ENCODE peak calls at places on chromosomes 11 and 22, in eight cellular contexts. One of them, this sample, is unnamed.

GRCh38 chr11:69820441-69820840 is 1.2 kb upstream of the FGF3 start:
- DNase-seq in A549: no peak
- DNase-seq in kidney: peak; percentile 32
- DNase-seq in ovary: no peak
- DNase-seq in PC-9: no peak
- DNase-seq in thoracic aorta: no peak
- DNase-seq in IMR-90: no peak
- DNase-seq in spleen: no peak
- DNase-seq in this sample: no peak

GRCh38 chr11:120877746-120878365 is 146.0 kb upstream of the TBCEL start:
- DNase-seq in IMR-90: no peak
- DNase-seq in PC-9: no peak
- DNase-seq in kidney: no peak
- DNase-seq in spleen: no peak
- DNase-seq in ovary: no peak
- DNase-seq in thoracic aorta: no peak
- DNase-seq in A549: no peak
- DNase-seq in this sample: no peak

GRCh38 chr11:2525941-2526807 is 81.4 kb downstream of the KCNQ1 start:
- DNase-seq in PC-9: no peak
- DNase-seq in IMR-90: no peak
- DNase-seq in spleen: peak; percentile 66
- DNase-seq in A549: no peak
- DNase-seq in thoracic aorta: peak; percentile 1
- DNase-seq in kidney: peak; percentile 65
- DNase-seq in ovary: peak; percentile 7
- DNase-seq in this sample: peak; percentile 46

GRCh38 chr11:1303196-1303821 is 6.1 kb downstream of the TOLLIP start:
- DNase-seq in PC-9: peak; percentile 80
- DNase-seq in IMR-90: no peak
- DNase-seq in spleen: peak; percentile 85
- DNase-seq in ovary: peak; percentile 6
- DNase-seq in kidney: peak; percentile 80
- DNase-seq in A549: peak; percentile 66
- DNase-seq in thoracic aorta: no peak
- DNase-seq in this sample: peak; percentile 80

GRCh38 chr11:97743205-97743742 is 1277.5 kb upstream of the CNTN5 start:
- DNase-seq in thoracic aorta: no peak
- DNase-seq in A549: peak; percentile 1
- DNase-seq in spleen: no peak
- DNase-seq in kidney: no peak
- DNase-seq in IMR-90: peak; percentile 29
- DNase-seq in PC-9: no peak
- DNase-seq in ovary: no peak
- DNase-seq in this sample: no peak

GRCh38 chr11:18392434-18393321 is 1.7 kb upstream of the LDHA start:
- DNase-seq in ovary: no peak
- DNase-seq in thoracic aorta: no peak
- DNase-seq in PC-9: no peak
- DNase-seq in kidney: no peak
- DNase-seq in IMR-90: no peak
- DNase-seq in spleen: peak; percentile 78
- DNase-seq in A549: no peak
- DNase-seq in this sample: no peak

GRCh38 chr22:23401111-23401909 is 178.8 kb downstream of the IGLL1 start:
- DNase-seq in PC-9: peak; percentile 37
- DNase-seq in kidney: peak; percentile 79
- DNase-seq in spleen: no peak
- DNase-seq in A549: no peak
- DNase-seq in IMR-90: peak; percentile 75
- DNase-seq in thoracic aorta: no peak
- DNase-seq in ovary: peak; percentile 46
- DNase-seq in this sample: peak; percentile 41

GRCh38 chr11:103420593-103420992 is 311.4 kb downstream of the DYNC2H1 start:
- DNase-seq in A549: no peak
- DNase-seq in kidney: no peak
- DNase-seq in PC-9: no peak
- DNase-seq in thoracic aorta: no peak
- DNase-seq in ovary: no peak
- DNase-seq in IMR-90: peak; percentile 81
- DNase-seq in spleen: no peak
- DNase-seq in this sample: no peak

GRCh38 chr11:110463153-110463552 is 33.4 kb downstream of the FDX1 start:
- DNase-seq in spleen: peak; percentile 83
- DNase-seq in thoracic aorta: no peak
- DNase-seq in IMR-90: peak; percentile 66
- DNase-seq in PC-9: peak; percentile 12
- DNase-seq in ovary: no peak
- DNase-seq in kidney: no peak
- DNase-seq in A549: peak; percentile 41
- DNase-seq in this sample: peak; percentile 42

GRCh38 chr11:134266841-134267251 is 9.3 kb upstream of the GLB1L3 start:
- DNase-seq in spleen: no peak
- DNase-seq in IMR-90: peak; percentile 72
- DNase-seq in ovary: no peak
- DNase-seq in kidney: no peak
- DNase-seq in thoracic aorta: no peak
- DNase-seq in PC-9: peak; percentile 22
- DNase-seq in A549: no peak
- DNase-seq in this sample: no peak

GRCh38 chr11:72669527-72669926 is 4.7 kb downstream of the PDE2A start:
- DNase-seq in IMR-90: no peak
- DNase-seq in A549: no peak
- DNase-seq in ovary: no peak
- DNase-seq in spleen: no peak
- DNase-seq in thoracic aorta: no peak
- DNase-seq in kidney: no peak
- DNase-seq in PC-9: no peak
- DNase-seq in this sample: no peak

GRCh38 chr11:100851584-100852152 is 164.6 kb downstream of the ARHGAP42 start:
- DNase-seq in kidney: no peak
- DNase-seq in thoracic aorta: no peak
- DNase-seq in IMR-90: no peak
- DNase-seq in PC-9: no peak
- DNase-seq in ovary: no peak
- DNase-seq in A549: no peak
- DNase-seq in spleen: no peak
- DNase-seq in this sample: no peak

DNA sequence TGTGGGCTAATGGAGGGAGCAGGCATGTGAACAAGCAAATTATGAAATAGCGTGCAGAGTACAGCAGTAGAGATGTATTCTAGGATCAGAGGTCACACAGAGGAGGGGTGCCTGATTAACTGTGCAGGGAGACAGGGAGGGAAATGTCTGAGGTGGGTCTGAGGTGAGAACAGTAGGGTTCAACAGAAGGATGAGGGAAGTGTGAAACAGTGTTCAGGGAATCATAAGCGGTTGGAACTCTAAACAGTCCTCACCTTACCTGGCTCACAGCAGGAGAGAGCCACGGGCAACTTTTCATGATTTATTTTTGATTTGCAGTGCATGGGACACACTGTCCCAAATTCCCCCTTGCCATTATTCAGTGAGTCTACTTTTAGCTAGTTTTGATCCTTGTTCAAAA is 90.5 kb downstream of the PIWIL4 start:
- DNase-seq in PC-9: no peak
- DNase-seq in IMR-90: no peak
- DNase-seq in ovary: no peak
- DNase-seq in thoracic aorta: no peak
- DNase-seq in kidney: no peak
- DNase-seq in A549: no peak
- DNase-seq in spleen: no peak
- DNase-seq in this sample: no peak
- H3K4me1 ChIP-seq in PC-9: peaks cover 11% of the 10 kb centered on the region
- H3K4me1 ChIP-seq in IMR-90: peaks cover 1% of the 10 kb centered on the region
- H3K4me1 ChIP-seq in ovary: no peaks in the 10 kb centered on the region
- H3K4me1 ChIP-seq in thoracic aorta: no peaks in the 10 kb centered on the region
- H3K4me1 ChIP-seq in kidney: peaks cover 4% of the 10 kb centered on the region
- H3K4me1 ChIP-seq in A549: no peaks in the 10 kb centered on the region
- H3K4me1 ChIP-seq in spleen: no peaks in the 10 kb centered on the region
- H3K4me1 ChIP-seq in this sample: no peaks in the 10 kb centered on the region

GRCh38 chr11:57648791-57649735 is 649 bp downstream of the YPEL4 start:
- DNase-seq in thoracic aorta: no peak
- DNase-seq in IMR-90: no peak
- DNase-seq in PC-9: no peak
- DNase-seq in kidney: peak; percentile 70
- DNase-seq in spleen: no peak
- DNase-seq in ovary: no peak
- DNase-seq in A549: no peak
- DNase-seq in this sample: no peak
- H3K4me3 ChIP-seq in thoracic aorta: peak overlapping the region; percentile 58
- H3K4me3 ChIP-seq in IMR-90: peak overlapping the region; percentile 67
- H3K4me3 ChIP-seq in PC-9: no peak overlapping the region
- H3K4me3 ChIP-seq in kidney: no peak overlapping the region
- H3K4me3 ChIP-seq in spleen: peak overlapping the region; percentile 65
- H3K4me3 ChIP-seq in ovary: peak overlapping the region; percentile 47
- H3K4me3 ChIP-seq in A549: peak overlapping the region; percentile 35
- H3K4me3 ChIP-seq in this sample: no peak overlapping the region

GRCh38 chr11:76797341-76798201 is 14.4 kb downstream of the TSKU start:
- DNase-seq in IMR-90: no peak
- DNase-seq in PC-9: no peak
- DNase-seq in spleen: peak; percentile 62
- DNase-seq in thoracic aorta: no peak
- DNase-seq in kidney: no peak
- DNase-seq in ovary: no peak
- DNase-seq in A549: no peak
- DNase-seq in this sample: no peak
- H3K4me1 ChIP-seq in IMR-90: peaks cover 17% of the 10 kb centered on the region
- H3K4me1 ChIP-seq in PC-9: peaks cover 42% of the 10 kb centered on the region
- H3K4me1 ChIP-seq in spleen: peaks cover 32% of the 10 kb centered on the region
- H3K4me1 ChIP-seq in thoracic aorta: peaks cover 8% of the 10 kb centered on the region
- H3K4me1 ChIP-seq in kidney: peaks cover 35% of the 10 kb centered on the region
- H3K4me1 ChIP-seq in ovary: peaks cover 5% of the 10 kb centered on the region
- H3K4me1 ChIP-seq in A549: peaks cover 100% of the 10 kb centered on the region
- H3K4me1 ChIP-seq in this sample: peaks cover 76% of the 10 kb centered on the region

GRCh38 chr11:111652184-111652583 is 49.9 kb downstream of the SIK2 start:
- DNase-seq in thoracic aorta: no peak
- DNase-seq in ovary: no peak
- DNase-seq in IMR-90: no peak
- DNase-seq in A549: no peak
- DNase-seq in spleen: no peak
- DNase-seq in kidney: no peak
- DNase-seq in PC-9: no peak
- DNase-seq in this sample: no peak
- H3K4me3 ChIP-seq in thoracic aorta: no peak overlapping the region
- H3K4me3 ChIP-seq in ovary: no peak overlapping the region
- H3K4me3 ChIP-seq in IMR-90: no peak overlapping the region
- H3K4me3 ChIP-seq in A549: no peak overlapping the region
- H3K4me3 ChIP-seq in spleen: no peak overlapping the region
- H3K4me3 ChIP-seq in kidney: no peak overlapping the region
- H3K4me3 ChIP-seq in PC-9: no peak overlapping the region
- H3K4me3 ChIP-seq in this sample: no peak overlapping the region

GRCh38 chr22:35844886-35845285 is 127.2 kb downstream of the APOL5 start:
- DNase-seq in IMR-90: no peak
- DNase-seq in kidney: no peak
- DNase-seq in spleen: no peak
- DNase-seq in thoracic aorta: no peak
- DNase-seq in A549: no peak
- DNase-seq in ovary: no peak
- DNase-seq in PC-9: no peak
- DNase-seq in this sample: no peak
- H3K4me1 ChIP-seq in IMR-90: peaks cover 5% of the 10 kb centered on the region
- H3K4me1 ChIP-seq in kidney: no peaks in the 10 kb centered on the region
- H3K4me1 ChIP-seq in spleen: peaks cover 14% of the 10 kb centered on the region
- H3K4me1 ChIP-seq in thoracic aorta: peaks cover 4% of the 10 kb centered on the region
- H3K4me1 ChIP-seq in A549: peaks cover 65% of the 10 kb centered on the region
- H3K4me1 ChIP-seq in ovary: no peaks in the 10 kb centered on the region
- H3K4me1 ChIP-seq in PC-9: peaks cover 32% of the 10 kb centered on the region
- H3K4me1 ChIP-seq in this sample: peaks cover 27% of the 10 kb centered on the region

GRCh38 chr22:50193621-50194020 is 7.2 kb upstream of the SELENOO start:
- DNase-seq in spleen: no peak
- DNase-seq in PC-9: no peak
- DNase-seq in thoracic aorta: no peak
- DNase-seq in IMR-90: no peak
- DNase-seq in A549: no peak
- DNase-seq in kidney: no peak
- DNase-seq in ovary: peak; percentile 17
- DNase-seq in this sample: no peak
- H3K4me3 ChIP-seq in spleen: no peak overlapping the region
- H3K4me3 ChIP-seq in PC-9: no peak overlapping the region
- H3K4me3 ChIP-seq in thoracic aorta: no peak overlapping the region
- H3K4me3 ChIP-seq in IMR-90: no peak overlapping the region
- H3K4me3 ChIP-seq in A549: no peak overlapping the region
- H3K4me3 ChIP-seq in kidney: no peak overlapping the region
- H3K4me3 ChIP-seq in ovary: no peak overlapping the region
- H3K4me3 ChIP-seq in this sample: no peak overlapping the region